ENCODE peak calls at places on chromosomes 16 and 17, in six cellular contexts. N is kidney tubule cell, P is NCI-H345, L is body of pancreas, D is AG09319, W is small intestine. B is an unnamed sample.

GRCh38 chr17:45149669-45150603 is 1.7 kb downstream of the HEXIM1 start:
- DNase-seq in P (peak; percentile 56), L (peak; percentile 76), N (peak; percentile 72), D (no peak), W (peak; percentile 77), B (peak; percentile 51)

GRCh38 chr17:47253541-47254402 is at the start of gene ITGB3:
- DNase-seq in D (no peak), W (peak; percentile 63), L (peak; percentile 69), P (peak; percentile 64), N (peak; percentile 84), B (peak; percentile 67)

GRCh38 chr16:4373909-4374742 is 2.5 kb downstream of the VASN start:
- DNase-seq in W (no peak), D (peak; percentile 98), L (peak; percentile 79), P (no peak), N (peak; percentile 83), B (peak; percentile 98)

GRCh38 chr17:14813649-14814048 is 451.5 kb downstream of the PMP22 start:
- DNase-seq in L (peak; percentile 33), D (no peak), W (no peak), N (no peak), P (no peak), B (no peak)

GRCh38 chr17:40113961-40114272 is 7.9 kb upstream of the MSL1 start:
- DNase-seq in D (no peak), N (no peak), P (no peak), L (no peak), W (no peak), B (peak; percentile 56)

GRCh38 chr17:66531826-66532439 is 229.5 kb downstream of the PRKCA start:
- DNase-seq in N (no peak), P (no peak), D (no peak), L (no peak), W (no peak), B (peak; percentile 51)

GRCh38 chr17:42920922-42921321 is 20.3 kb downstream of the G6PC1 start:
- DNase-seq in P (peak; percentile 32), N (no peak), W (peak; percentile 37), D (no peak), L (peak; percentile 60), B (no peak)

GRCh38 chr17:73900516-73900915 is 256.3 kb upstream of the SDK2 start:
- DNase-seq in N (no peak), P (no peak), D (no peak), W (peak; percentile 26), L (no peak), B (no peak)

GRCh38 chr17:31653710-31654109 is 205.3 kb downstream of the COPRS start:
- DNase-seq in W (no peak), L (no peak), D (no peak), N (no peak), P (no peak), B (no peak)

GRCh38 chr16:10130482-10130996 is 51.7 kb downstream of the GRIN2A start:
- DNase-seq in N (no peak), D (no peak), L (no peak), P (no peak), W (no peak), B (no peak)